ENCODE peak calls at places on chromosomes 12 and 14, in seven cellular contexts. R is stimulated activated CD8-positive, alpha-beta memory T cell treated with anti-CD3 and anti-CD28 coated beads, Interleukin-15, amount 100 ng/mL, for 24 hours; Y is nephron progenitor cell; B is GM04504; X is NCI-H1417; A is globus pallidus; V is epithelial cell of esophagus. I is an unnamed sample.

GRCh38 chr12:105270671-105271255 is 34.8 kb upstream of the APPL2 start:
- DNase-seq in R (no peak), Y (no peak), B (no peak), X (no peak), A (no peak), V (no peak), I (no peak)

GRCh38 chr12:52151153-52151858 is 40.5 kb downstream of the KRT80 start:
- DNase-seq in R (no peak), Y (no peak), B (no peak), X (no peak), A (no peak), V (peak), I (no peak)

GRCh38 chr12:57008113-57008687 is 1.9 kb upstream of the ZBTB39 start:
- DNase-seq in R (no peak), Y (no peak), B (peak), X (peak), A (peak), V (peak), I (no peak)

GRCh38 chr14:103576371-103577024 is 13.7 kb downstream of the COA8 start:
- DNase-seq in R (no peak), Y (peak), B (peak), X (peak), A (peak), V (peak), I (peak)

GRCh38 chr12:12476836-12477531 is 85.7 kb downstream of the DUSP16 start:
- DNase-seq in R (no peak), Y (no peak), B (no peak), X (no peak), A (peak), V (no peak), I (no peak)

GRCh38 chr12:68792952-68793351 is 15.0 kb upstream of the MDM2 start:
- DNase-seq in R (no peak), Y (no peak), B (no peak), X (peak), A (no peak), V (peak), I (peak)

GRCh38 chr12:8609061-8609570 is 3.5 kb downstream of the AICDA start:
- DNase-seq in R (no peak), Y (peak), B (no peak), X (peak), A (peak), V (peak), I (peak)

GRCh38 chr14:70753518-70753953 is 55.8 kb downstream of the MAP3K9 start:
- DNase-seq in R (no peak), Y (no peak), B (no peak), X (no peak), A (no peak), V (no peak), I (no peak)

GRCh38 chr14:38207830-38208815 is at the start of gene SSTR1:
- DNase-seq in R (no peak), Y (peak), B (no peak), X (peak), A (no peak), V (no peak), I (no peak)

GRCh38 chr14:29637406-29637805 is 290.2 kb downstream of the PRKD1 start:
- DNase-seq in R (no peak), Y (no peak), B (peak), X (peak), A (peak), V (no peak), I (no peak)

GRCh38 chr12:2893007-2893406 is 2.3 kb downstream of the TULP3 start:
- DNase-seq in R (no peak), Y (no peak), B (peak), X (no peak), A (no peak), V (peak), I (no peak)

GRCh38 chr14:99037777-99038176 is 234.2 kb downstream of the BCL11B start:
- DNase-seq in R (no peak), Y (peak), B (no peak), X (no peak), A (no peak), V (no peak), I (no peak)

GRCh38 chr12:92827836-92828431 is 101.2 kb downstream of the EEA1 start:
- DNase-seq in R (no peak), Y (peak), B (peak), X (peak), A (no peak), V (peak), I (peak)

I was measured in BE2C.